ENCODE peak calls at places on chromosome 13, in four cellular contexts. X is H9, D is A172, B is Calu3. S is an unnamed sample.

GRCh38 chr13:76854209-76854608 is 32.0 kb downstream of the KCTD12 start:
- DNase-seq in X (no peak), D (no peak), B (no peak), S (no peak)

GRCh38 chr13:48839171-48839570 is 136.5 kb upstream of the FNDC3A start:
- DNase-seq in B (no peak), D (no peak), X (no peak), S (no peak)

GRCh38 chr13:95510950-95511349 is 41.6 kb upstream of the CLDN10 start:
- DNase-seq in X (no peak), D (no peak), B (no peak), S (no peak)

GRCh38 chr13:100542546-100543156 is 45.9 kb downstream of the GGACT start:
- DNase-seq in D (peak), B (no peak), X (peak), S (no peak)

GRCh38 chr13:50511877-50512332 is 331.6 kb downstream of the DLEU7 start:
- DNase-seq in D (no peak), X (no peak), B (no peak), S (peak)

GRCh38 chr13:41916173-41916954 is 44.5 kb downstream of the VWA8 start:
- DNase-seq in X (no peak), D (peak), B (no peak), S (no peak)

GRCh38 chr13:59776924-59777690 is 386.6 kb downstream of the DIAPH3 start:
- DNase-seq in X (no peak), D (peak), B (no peak), S (no peak)

GRCh38 chr13:24905242-24905641 is 141.3 kb downstream of the RNF17 start:
- DNase-seq in D (no peak), X (no peak), B (no peak), S (no peak)

GRCh38 chr13:59450218-59450617 is 713.5 kb downstream of the DIAPH3 start:
- DNase-seq in D (no peak), B (no peak), X (no peak), S (no peak)

GRCh38 chr13:113927661-113928581 is 46.0 kb downstream of the C13orf46 start:
- DNase-seq in D (peak), X (peak), B (no peak), S (no peak)

GRCh38 chr13:51801631-51802099 is 2.3 kb downstream of the DHRS12 start:
- DNase-seq in B (peak), X (no peak), D (peak), S (peak)

GRCh38 chr13:64900039-64900438 is 2330.1 kb downstream of the PCDH9 start:
- DNase-seq in D (no peak), X (no peak), B (no peak), S (no peak)

GRCh38 chr13:26011996-26012688 is 39.7 kb downstream of the SHISA2 start:
- DNase-seq in B (no peak), D (no peak), X (no peak), S (no peak)

GRCh38 chr13:99258210-99258860 is at the start of gene GPR18:
- DNase-seq in B (no peak), D (no peak), X (no peak), S (no peak)

GRCh38 chr13:108961542-108962125 is 332.2 kb downstream of the MYO16 start:
- DNase-seq in D (peak), B (no peak), X (no peak), S (peak)

GRCh38 chr13:113129921-113130750 is 7.5 kb downstream of the F10 start:
- DNase-seq in D (no peak), B (no peak), X (peak), S (no peak)

GRCh38 chr13:41426047-41426446 is 31.3 kb upstream of the RGCC start:
- DNase-seq in X (no peak), D (no peak), B (no peak), S (no peak)

GRCh38 chr13:106507560-106508274 is 27.7 kb downstream of the EFNB2 start:
- DNase-seq in D (peak), X (no peak), B (no peak), S (peak)

GRCh38 chr13:82717249-82717648 is 1165.0 kb downstream of the SLITRK1 start:
- DNase-seq in B (no peak), X (no peak), D (peak), S (peak)

GRCh38 chr13:110319774-110320509 is 12.9 kb downstream of the COL4A2 start:
- DNase-seq in B (peak), X (peak), D (peak), S (no peak)

S was measured in pons.